ENCODE peak calls at places on chromosome 5, in nine cellular contexts. C, X, W, S, L, H, T, F and J are unnamed samples.

GRCh38 chr5:36661446-36662220 is 55.2 kb downstream of the SLC1A3 start:
- DNase-seq in F (no peak), W (no peak), L (no peak), S (no peak), X (no peak), T (no peak), H (no peak), C (no peak), J (no peak)

GRCh38 chr5:126680215-126680817 is 79.6 kb downstream of the PHAX start:
- DNase-seq in W (no peak), L (no peak), X (no peak), S (no peak), H (no peak), C (peak; percentile 45), F (peak; percentile 62), T (no peak), J (no peak)

GRCh38 chr5:98840946-98841345 is 67.5 kb downstream of the RGMB start:
- DNase-seq in C (no peak), S (no peak), X (no peak), T (no peak), H (no peak), F (peak; percentile 20), W (no peak), L (no peak), J (no peak)

GRCh38 chr5:39892708-39893107 is 467.9 kb upstream of the DAB2 start:
- DNase-seq in X (no peak), T (no peak), F (peak; percentile 14), W (no peak), C (no peak), S (no peak), L (no peak), H (no peak), J (no peak)

GRCh38 chr5:130164966-130165365 is 260.7 kb downstream of the CHSY3 start:
- DNase-seq in W (no peak), X (no peak), L (no peak), H (no peak), C (no peak), T (no peak), F (peak; percentile 82), S (no peak), J (no peak)

GRCh38 chr5:82564963-82565362 is 286.8 kb upstream of the RPS23 start:
- DNase-seq in L (no peak), F (no peak), T (no peak), W (no peak), C (no peak), S (no peak), X (no peak), H (no peak), J (no peak)

GRCh38 chr5:82183828-82184227 is 94.3 kb downstream of the RPS23 start:
- DNase-seq in F (peak; percentile 62), L (no peak), C (no peak), T (no peak), H (no peak), W (no peak), S (no peak), X (peak; percentile 8), J (no peak)

GRCh38 chr5:112529525-112529924 is 110.4 kb upstream of the EPB41L4A start:
- DNase-seq in T (no peak), H (no peak), X (no peak), L (no peak), F (peak; percentile 27), C (peak; percentile 33), W (no peak), S (no peak), J (no peak)

GRCh38 chr5:472656-473343 is 29.8 kb downstream of the EXOC3 start:
- DNase-seq in T (peak; percentile 85), C (peak; percentile 96), W (peak; percentile 96), S (peak; percentile 76), H (peak; percentile 89), X (peak; percentile 71), F (peak; percentile 82), L (peak; percentile 89), J (peak; percentile 82)

GRCh38 chr5:41122459-41122858 is 51.3 kb upstream of the MROH2B start:
- DNase-seq in L (no peak), T (no peak), W (no peak), C (no peak), S (no peak), X (no peak), H (no peak), F (no peak), J (no peak)

GRCh38 chr5:175381116-175381515 is 62.9 kb downstream of the DRD1 start:
- DNase-seq in L (no peak), H (no peak), T (no peak), W (no peak), S (no peak), C (no peak), X (no peak), F (no peak), J (no peak)

GRCh38 chr5:175382171-175382570 is 61.8 kb downstream of the DRD1 start:
- DNase-seq in H (no peak), X (no peak), S (no peak), W (no peak), L (no peak), T (no peak), C (no peak), F (no peak), J (no peak)

GRCh38 chr5:175384724-175385552 is 59.0 kb downstream of the DRD1 start:
- DNase-seq in L (no peak), F (no peak), H (no peak), X (no peak), W (no peak), C (no peak), S (no peak), T (no peak), J (no peak)

GRCh38 chr5:175385691-175386360 is 58.2 kb downstream of the DRD1 start:
- DNase-seq in F (no peak), W (no peak), X (peak; percentile 28), H (no peak), L (no peak), S (no peak), T (no peak), C (no peak), J (no peak)

GRCh38 chr5:175383350-175383749 is 60.6 kb downstream of the DRD1 start:
- DNase-seq in W (no peak), F (no peak), T (no peak), L (no peak), H (no peak), X (peak; percentile 16), C (no peak), S (no peak), J (no peak)
- H3K4me1 ChIP-seq in W (no peaks in the 10 kb centered on the region), F (peaks cover 4% of the 10 kb centered on the region), T (no peaks in the 10 kb centered on the region), L (no peaks in the 10 kb centered on the region), H (no peaks in the 10 kb centered on the region), X (no peaks in the 10 kb centered on the region), C (peaks cover 3% of the 10 kb centered on the region), S (no peaks in the 10 kb centered on the region), J (no peaks in the 10 kb centered on the region)

GRCh38 chr5:139651863-139652787 is 4.0 kb downstream of the CXXC5 start:
- DNase-seq in X (peak; percentile 77), H (peak; percentile 80), L (peak; percentile 84), F (peak; percentile 66), C (peak; percentile 90), S (peak; percentile 78), W (peak; percentile 90), T (peak; percentile 86), J (peak; percentile 83)
- H3K4me1 ChIP-seq in X (peaks cover 41% of the 10 kb centered on the region), H (peaks cover 60% of the 10 kb centered on the region), L (peaks cover 60% of the 10 kb centered on the region), F (peaks cover 51% of the 10 kb centered on the region), C (peaks cover 61% of the 10 kb centered on the region), S (peaks cover 40% of the 10 kb centered on the region), W (peaks cover 76% of the 10 kb centered on the region), T (peaks cover 94% of the 10 kb centered on the region), J (peaks cover 37% of the 10 kb centered on the region)

GRCh38 chr5:172861461-172861860 is 27.4 kb downstream of the ERGIC1 start:
- DNase-seq in L (no peak), X (no peak), S (no peak), T (no peak), W (no peak), C (no peak), F (no peak), H (no peak), J (no peak)

GRCh38 chr5:172864747-172865146 is 30.7 kb downstream of the ERGIC1 start:
- DNase-seq in H (no peak), X (no peak), L (no peak), T (no peak), W (no peak), F (no peak), C (no peak), S (peak; percentile 46), J (no peak)

GRCh38 chr5:172866378-172866777 is 32.3 kb downstream of the ERGIC1 start:
- DNase-seq in F (no peak), C (no peak), H (no peak), L (no peak), S (no peak), T (no peak), W (no peak), X (no peak), J (no peak)

GRCh38 chr5:172862165-172862801 is 28.2 kb downstream of the ERGIC1 start:
- DNase-seq in T (no peak), L (no peak), W (no peak), F (no peak), S (no peak), C (no peak), H (no peak), X (no peak), J (no peak)

GRCh38 chr5:172864161-172864560 is 30.1 kb downstream of the ERGIC1 start:
- DNase-seq in X (no peak), C (no peak), S (no peak), T (no peak), W (no peak), F (no peak), L (no peak), H (no peak), J (no peak)
- H3K4me1 ChIP-seq in X (peaks cover 25% of the 10 kb centered on the region), C (peaks cover 12% of the 10 kb centered on the region), S (peaks cover 54% of the 10 kb centered on the region), T (peaks cover 85% of the 10 kb centered on the region), W (peaks cover 64% of the 10 kb centered on the region), F (peaks cover 9% of the 10 kb centered on the region), L (peaks cover 87% of the 10 kb centered on the region), H (peaks cover 14% of the 10 kb centered on the region), J (peaks cover 3% of the 10 kb centered on the region)

GRCh38 chr5:140259509-140259908 is 43.4 kb downstream of the PFDN1 start:
- DNase-seq in T (no peak), W (no peak), S (no peak), L (no peak), X (no peak), H (no peak), C (no peak), F (no peak), J (peak; percentile 76)
- H3K4me1 ChIP-seq in T (peaks cover 59% of the 10 kb centered on the region), W (peaks cover 26% of the 10 kb centered on the region), S (no peaks in the 10 kb centered on the region), L (peaks cover 35% of the 10 kb centered on the region), X (peaks cover 2% of the 10 kb centered on the region), H (no peaks in the 10 kb centered on the region), C (no peaks in the 10 kb centered on the region), F (peaks cover 17% of the 10 kb centered on the region), J (peaks cover 6% of the 10 kb centered on the region)

GRCh38 chr5:137566118-137566541 is 67.0 kb upstream of the SPOCK1 start:
- DNase-seq in F (peak; percentile 85), W (no peak), X (no peak), T (no peak), C (no peak), L (no peak), S (no peak), H (no peak), J (no peak)
- H3K4me1 ChIP-seq in F (peaks cover 15% of the 10 kb centered on the region), W (peaks cover 15% of the 10 kb centered on the region), X (no peaks in the 10 kb centered on the region), T (peaks cover 7% of the 10 kb centered on the region), C (peaks cover 18% of the 10 kb centered on the region), L (no peaks in the 10 kb centered on the region), S (peaks cover 6% of the 10 kb centered on the region), H (no peaks in the 10 kb centered on the region), J (no peaks in the 10 kb centered on the region)

GRCh38 chr5:143216211-143216610 is 187.3 kb downstream of the NR3C1 start:
- DNase-seq in W (no peak), S (no peak), C (no peak), H (no peak), L (no peak), F (no peak), T (no peak), X (no peak), J (no peak)
- H3K4me1 ChIP-seq in W (peaks cover 30% of the 10 kb centered on the region), S (no peaks in the 10 kb centered on the region), C (peaks cover 34% of the 10 kb centered on the region), H (no peaks in the 10 kb centered on the region), L (peaks cover 10% of the 10 kb centered on the region), F (peaks cover 16% of the 10 kb centered on the region), T (peaks cover 52% of the 10 kb centered on the region), X (no peaks in the 10 kb centered on the region), J (no peaks in the 10 kb centered on the region)